ENCODE peak calls at places on chromosomes 11 and 22, in four cellular contexts. U, K, N and R are unnamed samples.

GRCh38 chr11:34331329-34331728 is 26.5 kb downstream of the ABTB2 start:
- DNase-seq in U (peak), K (no peak), N (no peak), R (peak)

GRCh38 chr22:46674367-46674781 is 54.2 kb downstream of the GRAMD4 start:
- DNase-seq in U (peak), K (no peak), N (no peak), R (no peak)

GRCh38 chr11:15289718-15290117 is 175.0 kb downstream of the INSC start:
- DNase-seq in U (no peak), K (no peak), N (no peak), R (no peak)

GRCh38 chr22:24390576-24390975 is 36.8 kb upstream of the ADORA2A start:
- DNase-seq in U (peak), K (no peak), N (no peak), R (no peak)

GRCh38 chr11:86037743-86038142 is 31.1 kb downstream of the PICALM start:
- DNase-seq in U (no peak), K (no peak), N (no peak), R (no peak)

GRCh38 chr22:28009272-28009827 is 90.3 kb upstream of the PITPNB start:
- DNase-seq in U (peak), K (peak), N (peak), R (peak)

GRCh38 chr11:85495918-85496317 is 131.2 kb downstream of the DLG2 start:
- DNase-seq in U (no peak), K (no peak), N (no peak), R (no peak)

GRCh38 chr11:112789481-112789880 is 171.7 kb upstream of the NCAM1 start:
- DNase-seq in U (no peak), K (no peak), N (no peak), R (no peak)

GRCh38 chr22:22195265-22196017 is 49.1 kb upstream of the VPREB1 start:
- DNase-seq in U (peak), K (no peak), N (peak), R (peak)

GRCh38 chr11:110298298-110298765 is 1.9 kb upstream of the RDX start:
- DNase-seq in U (no peak), K (no peak), N (no peak), R (peak)

GRCh38 chr11:110301032-110301431 is 4.6 kb upstream of the RDX start:
- DNase-seq in U (no peak), K (no peak), N (no peak), R (no peak)

GRCh38 chr11:110299006-110299785 is 2.8 kb upstream of the RDX start:
- DNase-seq in U (no peak), K (no peak), N (no peak), R (no peak)

GRCh38 chr11:110303414-110303826 is 7.0 kb upstream of the RDX start:
- DNase-seq in U (no peak), K (no peak), N (no peak), R (no peak)

GRCh38 chr11:110301577-110301976 is 5.2 kb upstream of the RDX start:
- DNase-seq in U (no peak), K (no peak), N (no peak), R (no peak)
- TF ChIP-seq CTCF in U (no peak), K (no peak), N (no peak), R (no peak)

DNA sequence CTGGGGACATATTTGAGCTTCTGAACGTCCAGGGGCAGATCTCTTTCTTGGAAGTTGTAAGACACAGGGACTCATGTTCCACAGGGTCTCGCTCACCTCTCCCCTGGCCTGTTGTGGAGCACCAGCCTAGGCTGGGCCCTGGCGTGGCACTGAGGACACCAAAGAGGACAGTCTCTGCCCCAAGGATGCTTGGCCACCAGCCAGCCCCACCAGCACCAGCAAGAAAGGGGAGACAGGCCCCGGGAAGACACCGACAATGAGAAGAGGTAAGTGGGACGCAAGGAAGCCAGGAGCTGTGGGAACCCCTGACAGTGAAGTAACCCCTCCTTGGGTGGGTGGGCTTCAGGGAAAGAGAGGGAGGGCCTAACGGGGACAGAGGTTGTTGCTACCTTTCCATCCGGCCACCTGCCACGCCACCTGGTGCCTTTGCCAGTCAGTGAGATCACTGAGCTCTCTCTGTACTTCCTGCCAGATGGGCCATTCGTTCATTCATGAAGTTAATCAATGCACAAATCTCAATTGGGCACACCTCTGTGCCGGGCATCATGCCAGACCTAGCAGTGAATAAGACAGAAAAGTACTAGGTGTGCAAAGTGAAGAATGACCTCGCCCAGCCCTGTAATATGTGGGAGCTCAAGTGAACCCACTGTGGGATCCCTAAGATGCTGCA is 11.1 kb downstream of the APOL5 start:
- DNase-seq in U (no peak), K (no peak), N (peak), R (peak)
- TF ChIP-seq CTCF in U (no peak), K (no peak), N (no peak), R (no peak)

GRCh38 chr11:108895579-108896480 is 231.0 kb downstream of the DDX10 start:
- DNase-seq in U (peak), K (no peak), N (no peak), R (peak)

GRCh38 chr11:108897916-108898315 is 233.0 kb downstream of the DDX10 start:
- DNase-seq in U (no peak), K (no peak), N (no peak), R (no peak)

GRCh38 chr11:108902027-108902469 is 237.2 kb downstream of the DDX10 start:
- DNase-seq in U (no peak), K (no peak), N (no peak), R (no peak)

GRCh38 chr11:108901359-108901758 is 236.5 kb downstream of the DDX10 start:
- DNase-seq in U (no peak), K (no peak), N (no peak), R (no peak)

DNA sequence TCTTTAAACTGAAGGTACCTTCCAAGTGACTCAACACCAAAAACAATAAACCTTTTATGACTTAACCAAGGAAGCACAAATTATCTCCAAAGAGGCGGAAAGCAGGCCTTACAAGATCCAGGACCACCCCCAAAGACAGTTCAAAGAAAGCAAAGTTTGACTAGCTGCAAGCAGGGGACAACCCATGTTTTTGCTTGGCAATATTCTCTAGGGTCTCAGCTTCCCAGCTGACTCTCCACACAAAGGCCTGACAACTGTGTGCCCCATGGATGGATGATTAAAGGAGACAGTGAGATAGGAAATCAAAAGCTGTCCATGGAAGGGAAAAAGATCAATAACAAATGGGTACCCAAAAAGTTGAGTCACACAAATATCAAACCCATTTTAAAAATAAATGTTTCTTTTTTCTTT is 232.2 kb downstream of the DDX10 start:
- DNase-seq in U (no peak), K (no peak), N (peak), R (no peak)
- TF ChIP-seq CTCF in U (no peak), K (no peak), N (no peak), R (no peak)

GRCh38 chr11:73784734-73785133 is 2.9 kb upstream of the MRPL48 start:
- DNase-seq in U (no peak), K (no peak), N (no peak), R (no peak)

GRCh38 chr11:73783483-73784020 is 4.1 kb upstream of the MRPL48 start:
- DNase-seq in U (no peak), K (no peak), N (no peak), R (no peak)

GRCh38 chr11:73784080-73784634 is 3.5 kb upstream of the MRPL48 start:
- DNase-seq in U (peak), K (no peak), N (peak), R (peak)

GRCh38 chr11:73781303-73781702 is 6.4 kb upstream of the MRPL48 start:
- DNase-seq in U (no peak), K (no peak), N (no peak), R (no peak)

DNA sequence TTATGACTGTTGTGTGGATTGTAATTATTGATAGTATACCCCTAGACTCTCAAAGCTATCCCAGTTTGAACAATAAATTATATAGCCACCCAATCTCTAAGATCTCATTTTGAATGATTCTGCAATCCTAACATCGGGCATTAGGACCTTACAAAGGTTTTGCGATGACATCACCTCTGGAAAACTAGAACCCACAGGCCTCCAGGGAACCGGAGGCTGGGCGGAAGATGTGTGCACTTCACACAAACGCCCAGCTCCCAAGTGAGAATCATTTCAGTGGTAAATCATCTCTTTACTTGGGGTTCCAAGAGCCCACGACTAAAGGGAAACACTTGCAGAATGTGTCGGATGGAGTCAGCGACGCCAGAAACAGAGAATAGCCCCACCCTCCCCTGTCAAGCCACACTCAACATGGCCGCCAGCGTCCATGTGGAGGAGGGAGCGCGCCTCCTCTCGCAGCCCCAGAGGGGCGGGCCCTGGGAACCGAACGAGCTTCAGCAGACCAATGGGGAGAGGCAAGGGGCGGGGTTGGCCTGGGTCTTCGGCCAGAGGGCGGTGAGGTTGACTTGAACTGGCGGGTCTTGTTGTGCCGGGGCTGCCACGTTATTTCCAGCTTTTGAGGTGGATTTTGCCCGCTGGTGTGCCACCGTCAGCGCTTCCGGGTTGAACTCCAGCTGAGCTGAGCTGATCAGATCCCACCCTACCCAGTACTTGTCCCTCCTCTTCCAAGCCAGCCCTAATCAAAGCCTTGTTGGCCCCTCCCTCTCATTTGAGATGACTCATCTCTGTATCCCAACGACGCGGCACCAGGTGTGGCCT is 8.4 kb upstream of the MRPL48 start:
- DNase-seq in U (peak), K (peak), N (peak), R (peak)
- TF ChIP-seq CTCF in U (no peak), K (no peak), N (no peak), R (no peak)

DNA sequence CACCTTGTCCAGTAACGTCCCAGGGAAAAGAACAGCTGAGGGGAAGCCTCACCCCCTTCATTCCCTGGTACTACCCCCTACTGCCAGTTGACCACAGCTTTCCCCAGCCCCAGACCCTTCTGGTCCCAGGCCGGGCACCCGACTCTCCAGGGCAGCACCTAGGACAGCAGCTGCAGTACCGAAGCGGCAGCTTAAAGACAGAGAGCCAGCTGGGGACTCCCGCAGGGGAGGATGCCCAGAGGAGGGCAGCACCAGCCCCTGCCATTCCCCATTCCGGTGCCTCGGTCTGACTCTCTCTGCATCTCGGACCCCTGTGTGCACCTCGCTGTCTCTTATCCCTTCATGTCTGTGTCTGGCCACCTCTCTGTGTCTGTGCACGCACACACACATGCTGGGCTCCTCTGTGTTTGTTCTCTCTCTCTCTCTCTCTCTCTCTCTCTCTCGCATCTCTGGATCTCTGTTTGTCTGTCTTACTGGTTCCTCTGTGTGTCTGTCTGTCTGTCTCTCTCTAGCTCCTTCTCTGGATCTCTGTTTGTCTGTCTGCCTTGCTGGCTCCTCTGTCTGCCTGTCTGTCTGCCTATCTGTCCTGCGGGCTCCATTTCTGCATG is 9.4 kb downstream of the IGSF9B start:
- DNase-seq in U (peak), K (no peak), N (peak), R (peak)
- TF ChIP-seq CTCF in U (peak), K (peak), N (no peak), R (peak)

GRCh38 chr11:5369793-5370192 is 13.8 kb upstream of the OR51M1 start:
- DNase-seq in U (peak), K (no peak), N (no peak), R (peak)
- TF ChIP-seq CTCF in U (peak), K (no peak), N (no peak), R (no peak)

GRCh38 chr11:69101100-69101791 is 52.5 kb downstream of the TPCN2 start:
- DNase-seq in U (peak), K (peak), N (peak), R (peak)

GRCh38 chr11:69101792-69102152 is 53.0 kb downstream of the TPCN2 start:
- DNase-seq in U (no peak), K (no peak), N (no peak), R (no peak)

GRCh38 chr11:69102161-69102695 is 53.5 kb downstream of the TPCN2 start:
- DNase-seq in U (no peak), K (no peak), N (no peak), R (no peak)

GRCh38 chr11:69104212-69104855 is 51.4 kb upstream of the SMIM38 start:
- DNase-seq in U (no peak), K (no peak), N (no peak), R (no peak)

GRCh38 chr11:69102732-69103615 is 52.8 kb upstream of the SMIM38 start:
- DNase-seq in U (peak), K (no peak), N (peak), R (no peak)
- TF ChIP-seq CTCF in U (peak), K (no peak), N (peak), R (peak)

GRCh38 chr11:104879514-104880190 is 18.6 kb downstream of the CASP12 start:
- DNase-seq in U (no peak), K (no peak), N (no peak), R (no peak)
- TF ChIP-seq CTCF in U (no peak), K (no peak), N (no peak), R (no peak)